ENCODE peak calls at places on chromosome 2, in ten cellular contexts. One of them, this sample, is unnamed.

GRCh38 chr2:106932644-106933043 is 46.7 kb upstream of the ST6GAL2 start:
- DNase-seq in neural crest cell: no peak
- DNase-seq in choroid plexus epithelial cell: no peak
- DNase-seq in SK-N-SH: no peak
- DNase-seq in Calu3: no peak
- DNase-seq in epithelial cell of esophagus: no peak
- DNase-seq in HL-60: no peak
- DNase-seq in uterus: no peak
- DNase-seq in foreskin keratinocyte: no peak
- DNase-seq in HepG2: no peak
- DNase-seq in this sample: no peak

GRCh38 chr2:158676696-158677095 is 118.4 kb upstream of the DAPL1 start:
- DNase-seq in neural crest cell: no peak
- DNase-seq in choroid plexus epithelial cell: no peak
- DNase-seq in SK-N-SH: no peak
- DNase-seq in Calu3: no peak
- DNase-seq in epithelial cell of esophagus: no peak
- DNase-seq in HL-60: no peak
- DNase-seq in uterus: no peak
- DNase-seq in foreskin keratinocyte: no peak
- DNase-seq in HepG2: no peak
- DNase-seq in this sample: no peak

GRCh38 chr2:120592084-120592483 is 143.6 kb upstream of the GLI2 start:
- DNase-seq in neural crest cell: no peak
- DNase-seq in choroid plexus epithelial cell: no peak
- DNase-seq in SK-N-SH: no peak
- DNase-seq in Calu3: no peak
- DNase-seq in epithelial cell of esophagus: no peak
- DNase-seq in HL-60: no peak
- DNase-seq in uterus: no peak
- DNase-seq in foreskin keratinocyte: no peak
- DNase-seq in HepG2: no peak
- DNase-seq in this sample: no peak

GRCh38 chr2:10142640-10142965 is 20.1 kb downstream of the RRM2 start:
- DNase-seq in neural crest cell: no peak
- DNase-seq in choroid plexus epithelial cell: no peak
- DNase-seq in SK-N-SH: no peak
- DNase-seq in Calu3: no peak
- DNase-seq in epithelial cell of esophagus: no peak
- DNase-seq in HL-60: no peak
- DNase-seq in uterus: no peak
- DNase-seq in foreskin keratinocyte: no peak
- DNase-seq in HepG2: no peak
- DNase-seq in this sample: no peak

GRCh38 chr2:96146881-96147592 is 1.8 kb upstream of the DUSP2 start:
- DNase-seq in neural crest cell: no peak
- DNase-seq in choroid plexus epithelial cell: no peak
- DNase-seq in SK-N-SH: peak
- DNase-seq in Calu3: no peak
- DNase-seq in epithelial cell of esophagus: no peak
- DNase-seq in HL-60: no peak
- DNase-seq in uterus: peak
- DNase-seq in foreskin keratinocyte: peak
- DNase-seq in HepG2: no peak
- DNase-seq in this sample: peak

GRCh38 chr2:14552818-14553217 is 79.7 kb upstream of the LRATD1 start:
- DNase-seq in neural crest cell: no peak
- DNase-seq in choroid plexus epithelial cell: no peak
- DNase-seq in SK-N-SH: no peak
- DNase-seq in Calu3: no peak
- DNase-seq in epithelial cell of esophagus: peak
- DNase-seq in HL-60: no peak
- DNase-seq in uterus: no peak
- DNase-seq in foreskin keratinocyte: peak
- DNase-seq in HepG2: no peak
- DNase-seq in this sample: no peak

GRCh38 chr2:45173513-45173912 is 164.3 kb upstream of the SIX2 start:
- DNase-seq in neural crest cell: no peak
- DNase-seq in choroid plexus epithelial cell: peak
- DNase-seq in SK-N-SH: no peak
- DNase-seq in Calu3: peak
- DNase-seq in epithelial cell of esophagus: peak
- DNase-seq in HL-60: no peak
- DNase-seq in uterus: no peak
- DNase-seq in foreskin keratinocyte: peak
- DNase-seq in HepG2: no peak
- DNase-seq in this sample: peak

GRCh38 chr2:32812316-32812715 is 134.4 kb upstream of the LTBP1 start:
- DNase-seq in neural crest cell: no peak
- DNase-seq in choroid plexus epithelial cell: peak
- DNase-seq in SK-N-SH: no peak
- DNase-seq in Calu3: no peak
- DNase-seq in epithelial cell of esophagus: peak
- DNase-seq in HL-60: no peak
- DNase-seq in uterus: no peak
- DNase-seq in foreskin keratinocyte: no peak
- DNase-seq in HepG2: no peak
- DNase-seq in this sample: no peak

GRCh38 chr2:72457801-72458516 is 310.3 kb upstream of the CYP26B1 start:
- DNase-seq in neural crest cell: no peak
- DNase-seq in choroid plexus epithelial cell: peak
- DNase-seq in SK-N-SH: no peak
- DNase-seq in Calu3: no peak
- DNase-seq in epithelial cell of esophagus: peak
- DNase-seq in HL-60: no peak
- DNase-seq in uterus: no peak
- DNase-seq in foreskin keratinocyte: peak
- DNase-seq in HepG2: no peak
- DNase-seq in this sample: peak

GRCh38 chr2:145845207-145845894 is 1325.4 kb upstream of the ZEB2 start:
- DNase-seq in neural crest cell: no peak
- DNase-seq in choroid plexus epithelial cell: peak
- DNase-seq in SK-N-SH: no peak
- DNase-seq in Calu3: no peak
- DNase-seq in epithelial cell of esophagus: peak
- DNase-seq in HL-60: no peak
- DNase-seq in uterus: no peak
- DNase-seq in foreskin keratinocyte: no peak
- DNase-seq in HepG2: peak
- DNase-seq in this sample: peak

GRCh38 chr2:230323385-230324106 is 3.4 kb upstream of the SP140L start:
- DNase-seq in neural crest cell: no peak
- DNase-seq in choroid plexus epithelial cell: no peak
- DNase-seq in SK-N-SH: peak
- DNase-seq in Calu3: no peak
- DNase-seq in epithelial cell of esophagus: no peak
- DNase-seq in HL-60: no peak
- DNase-seq in uterus: no peak
- DNase-seq in foreskin keratinocyte: no peak
- DNase-seq in HepG2: peak
- DNase-seq in this sample: no peak

GRCh38 chr2:36819090-36819711 is 122.7 kb downstream of the VIT start:
- DNase-seq in neural crest cell: no peak
- DNase-seq in choroid plexus epithelial cell: no peak
- DNase-seq in SK-N-SH: no peak
- DNase-seq in Calu3: no peak
- DNase-seq in epithelial cell of esophagus: no peak
- DNase-seq in HL-60: no peak
- DNase-seq in uterus: no peak
- DNase-seq in foreskin keratinocyte: no peak
- DNase-seq in HepG2: peak
- DNase-seq in this sample: peak

GRCh38 chr2:218964041-218964771 is 4.7 kb downstream of the CDK5R2 start:
- DNase-seq in neural crest cell: no peak
- DNase-seq in choroid plexus epithelial cell: peak
- DNase-seq in SK-N-SH: peak
- DNase-seq in Calu3: no peak
- DNase-seq in epithelial cell of esophagus: peak
- DNase-seq in HL-60: no peak
- DNase-seq in uterus: no peak
- DNase-seq in foreskin keratinocyte: peak
- DNase-seq in HepG2: no peak
- DNase-seq in this sample: peak

DNA sequence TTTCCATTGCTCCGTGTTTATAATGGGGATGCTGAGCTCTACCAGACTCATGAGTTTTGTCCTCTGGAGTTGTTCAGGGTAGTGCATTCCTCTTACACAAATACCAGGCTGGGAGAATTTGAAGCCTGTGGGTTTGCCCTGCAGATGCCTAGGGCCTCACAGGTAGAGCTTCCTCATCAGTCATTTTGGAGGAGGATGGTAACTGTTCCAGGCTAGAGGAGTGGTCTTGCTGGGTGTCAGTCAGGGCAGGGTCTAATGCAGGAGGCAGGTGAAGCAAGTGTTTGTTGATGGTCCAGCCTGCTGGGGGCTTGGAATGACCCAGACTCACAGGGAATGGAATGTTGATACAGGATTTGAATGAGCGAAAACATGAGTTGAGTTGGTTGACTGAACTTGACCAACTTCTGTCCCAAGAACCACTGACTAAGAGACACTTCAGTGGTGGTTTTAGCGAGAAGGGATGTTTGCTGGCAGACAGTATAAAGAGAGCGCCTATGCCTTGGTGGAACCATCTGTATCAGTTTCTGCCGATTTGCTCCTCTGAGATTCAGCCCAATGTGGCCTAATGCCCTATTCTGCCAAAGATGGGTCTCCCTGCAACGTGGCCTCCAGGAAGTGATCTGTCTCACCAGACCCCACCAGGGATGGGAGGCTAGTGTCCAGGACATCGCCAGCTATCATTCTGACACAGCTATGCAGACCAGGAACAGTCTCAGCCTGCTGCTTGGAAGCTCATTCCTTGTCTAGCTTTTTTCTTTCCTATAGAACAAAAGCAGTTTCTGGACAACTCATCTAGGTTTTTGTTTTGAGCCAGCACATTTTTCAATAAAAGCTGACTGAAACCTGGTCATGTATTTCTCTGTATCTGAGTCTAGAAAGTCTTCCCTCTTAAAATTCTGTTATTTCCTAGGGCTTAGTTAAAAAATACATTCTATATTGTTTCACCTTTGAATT is 9.3 kb downstream of the IL1R2 start:
- DNase-seq in neural crest cell: no peak
- DNase-seq in choroid plexus epithelial cell: no peak
- DNase-seq in SK-N-SH: no peak
- DNase-seq in Calu3: no peak
- DNase-seq in epithelial cell of esophagus: peak
- DNase-seq in HL-60: no peak
- DNase-seq in uterus: no peak
- DNase-seq in foreskin keratinocyte: peak
- DNase-seq in HepG2: no peak
- DNase-seq in this sample: no peak
- TF ChIP-seq CTCF in neural crest cell: no peak
- TF ChIP-seq CTCF in choroid plexus epithelial cell: no peak
- TF ChIP-seq CTCF in SK-N-SH: no peak
- TF ChIP-seq CTCF in Calu3: no peak
- TF ChIP-seq CTCF in epithelial cell of esophagus: no peak
- TF ChIP-seq CTCF in HL-60: no peak
- TF ChIP-seq CTCF in uterus: no peak
- TF ChIP-seq CTCF in foreskin keratinocyte: no peak
- TF ChIP-seq CTCF in HepG2: no peak
- TF ChIP-seq CTCF in this sample: no peak

GRCh38 chr2:151028691-151029176 is 232.9 kb downstream of the RBM43 start:
- DNase-seq in neural crest cell: no peak
- DNase-seq in choroid plexus epithelial cell: peak
- DNase-seq in SK-N-SH: no peak
- DNase-seq in Calu3: no peak
- DNase-seq in epithelial cell of esophagus: no peak
- DNase-seq in HL-60: no peak
- DNase-seq in uterus: no peak
- DNase-seq in foreskin keratinocyte: no peak
- DNase-seq in HepG2: no peak
- DNase-seq in this sample: no peak

GRCh38 chr2:151029406-151030157 is 232.1 kb downstream of the RBM43 start:
- DNase-seq in neural crest cell: no peak
- DNase-seq in choroid plexus epithelial cell: peak
- DNase-seq in SK-N-SH: no peak
- DNase-seq in Calu3: no peak
- DNase-seq in epithelial cell of esophagus: no peak
- DNase-seq in HL-60: no peak
- DNase-seq in uterus: no peak
- DNase-seq in foreskin keratinocyte: no peak
- DNase-seq in HepG2: no peak
- DNase-seq in this sample: peak

GRCh38 chr2:151033454-151034248 is 228.0 kb downstream of the RBM43 start:
- DNase-seq in neural crest cell: no peak
- DNase-seq in choroid plexus epithelial cell: no peak
- DNase-seq in SK-N-SH: no peak
- DNase-seq in Calu3: no peak
- DNase-seq in epithelial cell of esophagus: no peak
- DNase-seq in HL-60: no peak
- DNase-seq in uterus: no peak
- DNase-seq in foreskin keratinocyte: no peak
- DNase-seq in HepG2: no peak
- DNase-seq in this sample: no peak

GRCh38 chr2:151032741-151033152 is 228.9 kb downstream of the RBM43 start:
- DNase-seq in neural crest cell: no peak
- DNase-seq in choroid plexus epithelial cell: peak
- DNase-seq in SK-N-SH: no peak
- DNase-seq in Calu3: no peak
- DNase-seq in epithelial cell of esophagus: peak
- DNase-seq in HL-60: no peak
- DNase-seq in uterus: no peak
- DNase-seq in foreskin keratinocyte: no peak
- DNase-seq in HepG2: no peak
- DNase-seq in this sample: peak

GRCh38 chr2:151030663-151031230 is 230.9 kb downstream of the RBM43 start:
- DNase-seq in neural crest cell: no peak
- DNase-seq in choroid plexus epithelial cell: no peak
- DNase-seq in SK-N-SH: no peak
- DNase-seq in Calu3: no peak
- DNase-seq in epithelial cell of esophagus: no peak
- DNase-seq in HL-60: no peak
- DNase-seq in uterus: no peak
- DNase-seq in foreskin keratinocyte: no peak
- DNase-seq in HepG2: no peak
- DNase-seq in this sample: no peak
- TF ChIP-seq CTCF in neural crest cell: peak
- TF ChIP-seq CTCF in choroid plexus epithelial cell: peak
- TF ChIP-seq CTCF in SK-N-SH: peak
- TF ChIP-seq CTCF in Calu3: peak
- TF ChIP-seq CTCF in epithelial cell of esophagus: peak
- TF ChIP-seq CTCF in HL-60: no peak
- TF ChIP-seq CTCF in uterus: no peak
- TF ChIP-seq CTCF in foreskin keratinocyte: peak
- TF ChIP-seq CTCF in HepG2: peak
- TF ChIP-seq CTCF in this sample: peak

GRCh38 chr2:143575340-143575739 is 446.1 kb downstream of the ARHGAP15 start:
- DNase-seq in neural crest cell: no peak
- DNase-seq in choroid plexus epithelial cell: peak
- DNase-seq in SK-N-SH: no peak
- DNase-seq in Calu3: peak
- DNase-seq in epithelial cell of esophagus: peak
- DNase-seq in HL-60: no peak
- DNase-seq in uterus: no peak
- DNase-seq in foreskin keratinocyte: no peak
- DNase-seq in HepG2: no peak
- DNase-seq in this sample: peak
- TF ChIP-seq CTCF in neural crest cell: peak
- TF ChIP-seq CTCF in choroid plexus epithelial cell: peak
- TF ChIP-seq CTCF in SK-N-SH: peak
- TF ChIP-seq CTCF in Calu3: no peak
- TF ChIP-seq CTCF in epithelial cell of esophagus: peak
- TF ChIP-seq CTCF in HL-60: no peak
- TF ChIP-seq CTCF in uterus: no peak
- TF ChIP-seq CTCF in foreskin keratinocyte: peak
- TF ChIP-seq CTCF in HepG2: peak
- TF ChIP-seq CTCF in this sample: peak

GRCh38 chr2:43146083-43146482 is 80.3 kb downstream of the ZFP36L2 start:
- DNase-seq in neural crest cell: no peak
- DNase-seq in choroid plexus epithelial cell: peak
- DNase-seq in SK-N-SH: no peak
- DNase-seq in Calu3: no peak
- DNase-seq in epithelial cell of esophagus: no peak
- DNase-seq in HL-60: no peak
- DNase-seq in uterus: no peak
- DNase-seq in foreskin keratinocyte: no peak
- DNase-seq in HepG2: no peak
- DNase-seq in this sample: no peak
- TF ChIP-seq CTCF in neural crest cell: no peak
- TF ChIP-seq CTCF in choroid plexus epithelial cell: peak
- TF ChIP-seq CTCF in SK-N-SH: no peak
- TF ChIP-seq CTCF in Calu3: no peak
- TF ChIP-seq CTCF in epithelial cell of esophagus: no peak
- TF ChIP-seq CTCF in HL-60: no peak
- TF ChIP-seq CTCF in uterus: no peak
- TF ChIP-seq CTCF in foreskin keratinocyte: peak
- TF ChIP-seq CTCF in HepG2: no peak
- TF ChIP-seq CTCF in this sample: no peak

This sample was measured in MCF 10A.